ENCODE peak calls at places on chromosomes 7 and 10, in six cellular contexts. N, B, C, M, U and Q are unnamed samples.

GRCh38 chr7:137741443-137741842 is 105.3 kb downstream of the DGKI start:
- DNase-seq in N (no peak), B (no peak), C (no peak), M (no peak), U (no peak), Q (no peak)

GRCh38 chr7:98913026-98913425 is 34.7 kb downstream of the TRRAP start:
- DNase-seq in N (no peak), B (no peak), C (no peak), M (no peak), U (no peak), Q (no peak)

GRCh38 chr10:35172574-35172973 is 45.9 kb downstream of the CREM start:
- DNase-seq in N (peak; percentile 33), B (peak; percentile 87), C (no peak), M (no peak), U (no peak), Q (no peak)

GRCh38 chr7:46139079-46139478 is 218.0 kb upstream of the IGFBP3 start:
- DNase-seq in N (peak; percentile 41), B (peak; percentile 70), C (peak; percentile 81), M (no peak), U (no peak), Q (no peak)

GRCh38 chr10:110803830-110804338 is 67.8 kb upstream of the PDCD4 start:
- DNase-seq in N (peak; percentile 17), B (peak; percentile 34), C (no peak), M (peak; percentile 39), U (peak; percentile 84), Q (no peak)

GRCh38 chr10:58651040-58651439 is 138.4 kb downstream of the BICC1 start:
- DNase-seq in N (peak; percentile 98), B (peak; percentile 88), C (no peak), M (no peak), U (no peak), Q (no peak)

GRCh38 chr7:68629-69028 is 123.7 kb upstream of the FAM20C start:
- DNase-seq in N (peak; percentile 99), B (no peak), C (no peak), M (no peak), U (no peak), Q (no peak)

GRCh38 chr7:121529003-121529402 is 132.9 kb upstream of the FAM3C start:
- DNase-seq in N (no peak), B (no peak), C (no peak), M (no peak), U (no peak), Q (no peak)

GRCh38 chr10:59536151-59536550 is 173.5 kb downstream of the SLC16A9 start:
- DNase-seq in N (peak; percentile 88), B (peak; percentile 86), C (peak; percentile 74), M (no peak), U (no peak), Q (no peak)

GRCh38 chr10:91296471-91296870 is 76.0 kb downstream of the PCGF5 start:
- DNase-seq in N (peak; percentile 57), B (no peak), C (no peak), M (no peak), U (no peak), Q (no peak)